ENCODE peak calls at places on chromosomes 4 and X, in six cellular contexts. One of them, this sample, is unnamed.

GRCh38 chr4:138263438-138263837 is 21.3 kb upstream of the SLC7A11 start:
- DNase-seq in HFF-Myc: no peak
- DNase-seq in EL: no peak
- DNase-seq in pancreas: no peak
- DNase-seq in NCI-H1436: no peak
- DNase-seq in upper lobe of left lung: no peak
- DNase-seq in this sample: no peak

GRCh38 chrX:14936561-14936960 is 63.3 kb downstream of the MOSPD2 start:
- DNase-seq in HFF-Myc: peak; percentile 37
- DNase-seq in EL: peak; percentile 78
- DNase-seq in pancreas: no peak
- DNase-seq in NCI-H1436: no peak
- DNase-seq in upper lobe of left lung: no peak
- DNase-seq in this sample: no peak

GRCh38 chrX:46727445-46727844 is 31.5 kb downstream of the SLC9A7 start:
- DNase-seq in HFF-Myc: no peak
- DNase-seq in EL: no peak
- DNase-seq in pancreas: no peak
- DNase-seq in NCI-H1436: no peak
- DNase-seq in upper lobe of left lung: no peak
- DNase-seq in this sample: no peak

GRCh38 chr4:184384056-184384809 is 90.1 kb downstream of the IRF2 start:
- DNase-seq in HFF-Myc: peak; percentile 73
- DNase-seq in EL: peak; percentile 84
- DNase-seq in pancreas: peak; percentile 23
- DNase-seq in NCI-H1436: no peak
- DNase-seq in upper lobe of left lung: no peak
- DNase-seq in this sample: peak; percentile 70

GRCh38 chrX:46260502-46260901 is 284.7 kb downstream of the ZNF674 start:
- DNase-seq in HFF-Myc: no peak
- DNase-seq in EL: no peak
- DNase-seq in pancreas: no peak
- DNase-seq in NCI-H1436: no peak
- DNase-seq in upper lobe of left lung: no peak
- DNase-seq in this sample: no peak

GRCh38 chrX:70029790-70030189 is 19.9 kb downstream of the AWAT2 start:
- DNase-seq in HFF-Myc: no peak
- DNase-seq in EL: no peak
- DNase-seq in pancreas: no peak
- DNase-seq in NCI-H1436: no peak
- DNase-seq in upper lobe of left lung: no peak
- DNase-seq in this sample: no peak

GRCh38 chrX:23726196-23726595 is 16.9 kb downstream of the ACOT9 start:
- DNase-seq in HFF-Myc: no peak
- DNase-seq in EL: no peak
- DNase-seq in pancreas: no peak
- DNase-seq in NCI-H1436: no peak
- DNase-seq in upper lobe of left lung: no peak
- DNase-seq in this sample: no peak

GRCh38 chrX:96929036-96929435 is 45.3 kb downstream of the RPA4 start:
- DNase-seq in HFF-Myc: no peak
- DNase-seq in EL: peak; percentile 1
- DNase-seq in pancreas: no peak
- DNase-seq in NCI-H1436: no peak
- DNase-seq in upper lobe of left lung: no peak
- DNase-seq in this sample: no peak

GRCh38 chr4:153447175-153447887 is 18.8 kb upstream of the TMEM131L start:
- DNase-seq in HFF-Myc: no peak
- DNase-seq in EL: no peak
- DNase-seq in pancreas: no peak
- DNase-seq in NCI-H1436: peak; percentile 27
- DNase-seq in upper lobe of left lung: no peak
- DNase-seq in this sample: no peak

GRCh38 chr4:146338512-146338911 is 124.2 kb downstream of the REELD1 start:
- DNase-seq in HFF-Myc: no peak
- DNase-seq in EL: no peak
- DNase-seq in pancreas: no peak
- DNase-seq in NCI-H1436: no peak
- DNase-seq in upper lobe of left lung: no peak
- DNase-seq in this sample: no peak

GRCh38 chr4:176193898-176194297 is 1.5 kb downstream of the SPATA4 start:
- DNase-seq in HFF-Myc: no peak
- DNase-seq in EL: peak; percentile 81
- DNase-seq in pancreas: no peak
- DNase-seq in NCI-H1436: no peak
- DNase-seq in upper lobe of left lung: no peak
- DNase-seq in this sample: peak; percentile 69

GRCh38 chr4:108685036-108685686 is 34.8 kb downstream of the OSTC start:
- DNase-seq in HFF-Myc: no peak
- DNase-seq in EL: no peak
- DNase-seq in pancreas: no peak
- DNase-seq in NCI-H1436: no peak
- DNase-seq in upper lobe of left lung: no peak
- DNase-seq in this sample: no peak

GRCh38 chrX:108516184-108516583 is 76.5 kb downstream of the COL4A5 start:
- DNase-seq in HFF-Myc: no peak
- DNase-seq in EL: peak; percentile 37
- DNase-seq in pancreas: no peak
- DNase-seq in NCI-H1436: no peak
- DNase-seq in upper lobe of left lung: no peak
- DNase-seq in this sample: peak; percentile 15

GRCh38 chr4:3314706-3315260 is 22.0 kb downstream of the RGS12 start:
- DNase-seq in HFF-Myc: no peak
- DNase-seq in EL: no peak
- DNase-seq in pancreas: no peak
- DNase-seq in NCI-H1436: no peak
- DNase-seq in upper lobe of left lung: no peak
- DNase-seq in this sample: no peak

GRCh38 chrX:16125520-16126149 is 2.3 kb downstream of the GRPR start:
- DNase-seq in HFF-Myc: no peak
- DNase-seq in EL: no peak
- DNase-seq in pancreas: no peak
- DNase-seq in NCI-H1436: peak; percentile 4
- DNase-seq in upper lobe of left lung: no peak
- DNase-seq in this sample: no peak

GRCh38 chr4:69546121-69546520 is 50.4 kb upstream of the UGT2B4 start:
- DNase-seq in HFF-Myc: no peak
- DNase-seq in EL: no peak
- DNase-seq in pancreas: no peak
- DNase-seq in NCI-H1436: no peak
- DNase-seq in upper lobe of left lung: no peak
- DNase-seq in this sample: no peak

GRCh38 chr4:55005910-55006309 is 119.5 kb downstream of the KDR start:
- DNase-seq in HFF-Myc: no peak
- DNase-seq in EL: no peak
- DNase-seq in pancreas: no peak
- DNase-seq in NCI-H1436: no peak
- DNase-seq in upper lobe of left lung: no peak
- DNase-seq in this sample: no peak

GRCh38 chr4:42482516-42483327 is 85.4 kb downstream of the SHISA3 start:
- DNase-seq in HFF-Myc: no peak
- DNase-seq in EL: no peak
- DNase-seq in pancreas: no peak
- DNase-seq in NCI-H1436: no peak
- DNase-seq in upper lobe of left lung: no peak
- DNase-seq in this sample: no peak

GRCh38 chrX:16712116-16712824 is at the start of gene CTPS2:
- DNase-seq in HFF-Myc: peak; percentile 11
- DNase-seq in EL: peak; percentile 61
- DNase-seq in pancreas: peak; percentile 57
- DNase-seq in NCI-H1436: peak; percentile 5
- DNase-seq in upper lobe of left lung: peak; percentile 88
- DNase-seq in this sample: peak; percentile 57

GRCh38 chr4:158020734-158021346 is 152.0 kb downstream of the GASK1B start:
- DNase-seq in HFF-Myc: no peak
- DNase-seq in EL: peak; percentile 91
- DNase-seq in pancreas: no peak
- DNase-seq in NCI-H1436: no peak
- DNase-seq in upper lobe of left lung: no peak
- DNase-seq in this sample: peak; percentile 97

GRCh38 chrX:135522878-135523693 is 2.6 kb downstream of the INTS6L start:
- DNase-seq in HFF-Myc: no peak
- DNase-seq in EL: no peak
- DNase-seq in pancreas: no peak
- DNase-seq in NCI-H1436: no peak
- DNase-seq in upper lobe of left lung: peak; percentile 6
- DNase-seq in this sample: no peak

GRCh38 chrX:130704053-130705038 is 198.7 kb downstream of the ENOX2 start:
- DNase-seq in HFF-Myc: no peak
- DNase-seq in EL: peak; percentile 36
- DNase-seq in pancreas: no peak
- DNase-seq in NCI-H1436: no peak
- DNase-seq in upper lobe of left lung: no peak
- DNase-seq in this sample: peak; percentile 23

GRCh38 chr4:28341784-28342183 is 1481.1 kb downstream of the STIM2 start:
- DNase-seq in HFF-Myc: no peak
- DNase-seq in EL: no peak
- DNase-seq in pancreas: no peak
- DNase-seq in NCI-H1436: no peak
- DNase-seq in upper lobe of left lung: no peak
- DNase-seq in this sample: no peak

GRCh38 chrX:24870143-24870542 is 145.6 kb downstream of the ARX start:
- DNase-seq in HFF-Myc: no peak
- DNase-seq in EL: peak; percentile 76
- DNase-seq in pancreas: no peak
- DNase-seq in NCI-H1436: no peak
- DNase-seq in upper lobe of left lung: no peak
- DNase-seq in this sample: peak; percentile 1

GRCh38 chr4:118280501-118281218 is 72.1 kb downstream of the PRSS12 start:
- DNase-seq in HFF-Myc: no peak
- DNase-seq in EL: peak; percentile 80
- DNase-seq in pancreas: peak; percentile 67
- DNase-seq in NCI-H1436: peak; percentile 41
- DNase-seq in upper lobe of left lung: no peak
- DNase-seq in this sample: peak; percentile 76

GRCh38 chr4:164904941-164905340 is 28.0 kb downstream of the APELA start:
- DNase-seq in HFF-Myc: no peak
- DNase-seq in EL: no peak
- DNase-seq in pancreas: no peak
- DNase-seq in NCI-H1436: no peak
- DNase-seq in upper lobe of left lung: no peak
- DNase-seq in this sample: no peak

GRCh38 chrX:47523297-47523696 is 37.7 kb upstream of the ARAF start:
- DNase-seq in HFF-Myc: no peak
- DNase-seq in EL: peak; percentile 68
- DNase-seq in pancreas: peak; percentile 70
- DNase-seq in NCI-H1436: peak; percentile 45
- DNase-seq in upper lobe of left lung: peak; percentile 96
- DNase-seq in this sample: peak; percentile 78